ENCODE peak calls at places on chromosomes 4 and X, in six cellular contexts. M, O, G, X, V and L are unnamed samples.

GRCh38 chr4:53273726-53274125 is 92.1 kb downstream of the SCFD2 start:
- DNase-seq in X (peak), M (no peak), O (no peak), V (peak), G (no peak), L (peak)

GRCh38 chr4:88104902-88105610 is 53.4 kb downstream of the ABCG2 start:
- DNase-seq in X (peak), G (no peak), O (peak), V (peak), M (no peak), L (peak)

GRCh38 chr4:107993969-107994368 is 4.3 kb downstream of the HADH start:
- DNase-seq in X (no peak), O (no peak), G (no peak), M (no peak), V (no peak), L (no peak)

GRCh38 chr4:37936889-37937498 is 23.2 kb upstream of the PTTG2 start:
- DNase-seq in X (no peak), G (peak), O (no peak), M (no peak), V (no peak), L (no peak)

GRCh38 chrX:24371391-24371972 is 11.0 kb downstream of the SUPT20HL1 start:
- DNase-seq in X (peak), M (no peak), G (peak), V (no peak), O (no peak), L (no peak)

GRCh38 chrX:9992724-9993123 is 25.6 kb downstream of the CLDN34 start:
- DNase-seq in X (no peak), V (no peak), O (no peak), M (no peak), G (no peak), L (no peak)

GRCh38 chr4:135418353-135418752 is 1216.8 kb upstream of the PABPC4L start:
- DNase-seq in M (no peak), O (no peak), X (no peak), G (no peak), V (no peak), L (no peak)

GRCh38 chrX:70694339-70695122 is 214.0 kb downstream of the TEX11 start:
- DNase-seq in V (no peak), M (no peak), G (no peak), X (no peak), O (no peak), L (no peak)

GRCh38 chrX:30304866-30305265 is 4.3 kb downstream of the NR0B1 start:
- DNase-seq in X (no peak), O (no peak), G (no peak), V (no peak), M (no peak), L (no peak)

GRCh38 chr4:52059372-52059771 is 8.3 kb downstream of the SPATA18 start:
- DNase-seq in O (no peak), G (peak), X (peak), M (no peak), V (peak), L (no peak)

GRCh38 chr4:629916-630641 is 4.7 kb downstream of the PDE6B start:
- DNase-seq in V (no peak), G (no peak), M (no peak), O (no peak), X (no peak), L (no peak)

GRCh38 chrX:44953734-44954502 is 80.9 kb downstream of the KDM6A start:
- DNase-seq in G (no peak), O (no peak), V (no peak), X (no peak), M (no peak), L (no peak)

GRCh38 chr4:165634766-165635165 is 238.3 kb upstream of the TLL1 start:
- DNase-seq in M (no peak), G (no peak), X (no peak), O (no peak), V (no peak), L (no peak)

GRCh38 chr4:139629761-139630160 is 35.9 kb upstream of the MGST2 start:
- DNase-seq in O (no peak), X (no peak), G (no peak), M (no peak), V (no peak), L (no peak)

GRCh38 chr4:98514930-98515809 is 143.2 kb downstream of the TSPAN5 start:
- DNase-seq in G (no peak), M (no peak), V (no peak), O (no peak), X (no peak), L (no peak)

GRCh38 chrX:32673193-32673592 is 538.2 kb downstream of the DMD start:
- DNase-seq in V (no peak), X (no peak), G (no peak), O (no peak), M (no peak), L (no peak)

GRCh38 chr4:7739077-7739917 is 200.4 kb downstream of the AFAP1 start:
- DNase-seq in M (no peak), V (no peak), O (no peak), G (no peak), X (no peak), L (no peak)

GRCh38 chr4:118280501-118281218 is 72.1 kb downstream of the PRSS12 start:
- DNase-seq in X (peak), O (no peak), G (peak), V (peak), M (no peak), L (no peak)

GRCh38 chrX:15245896-15246295 is 24.0 kb downstream of the ASB9 start:
- DNase-seq in G (no peak), O (no peak), V (no peak), X (no peak), M (no peak), L (no peak)

GRCh38 chr4:10461091-10461849 is 4.0 kb upstream of the ZNF518B start:
- DNase-seq in M (no peak), V (no peak), X (peak), O (no peak), G (peak), L (no peak)

GRCh38 chr4:61079976-61080375 is 120.2 kb upstream of the ADGRL3 start:
- DNase-seq in X (no peak), O (no peak), G (no peak), M (no peak), V (no peak), L (no peak)

GRCh38 chr4:74874785-74875367 is 58.0 kb upstream of the PARM1 start:
- DNase-seq in M (no peak), V (peak), G (peak), X (peak), O (peak), L (peak)

GRCh38 chrX:82757614-82758013 is 750.5 kb upstream of the POU3F4 start:
- DNase-seq in V (no peak), X (peak), M (no peak), G (no peak), O (no peak), L (no peak)

GRCh38 chrX:78321809-78322208 is 5.6 kb downstream of the CYSLTR1 start:
- DNase-seq in G (peak), O (no peak), M (no peak), X (no peak), V (no peak), L (no peak)

GRCh38 chrX:51461053-51462050 is 35.0 kb downstream of the NUDT11 start:
- DNase-seq in X (peak), M (no peak), V (no peak), O (no peak), G (peak), L (no peak)

GRCh38 chrX:1676866-1677265 is 62.0 kb downstream of the ASMT start:
- DNase-seq in X (no peak), O (no peak), M (peak), G (no peak), V (no peak), L (no peak)

GRCh38 chrX:70171636-70172035 is 5.6 kb upstream of the DGAT2L6 start:
- DNase-seq in V (no peak), M (no peak), O (no peak), G (no peak), X (no peak), L (no peak)

GRCh38 chrX:43860646-43861370 is 21.4 kb downstream of the MAOB start:
- DNase-seq in G (peak), O (no peak), X (peak), M (no peak), V (no peak), L (no peak)

GRCh38 chr4:145279122-145279960 is 99.0 kb upstream of the OTUD4 start:
- DNase-seq in M (no peak), G (peak), V (peak), X (no peak), O (peak), L (peak)

GRCh38 chr4:1547863-1548637 is 136.1 kb downstream of the FAM53A start:
- DNase-seq in O (no peak), X (no peak), G (peak), M (no peak), V (no peak), L (no peak)

GRCh38 chr4:182447938-182448280 is 204.7 kb downstream of the TENM3 start:
- DNase-seq in O (no peak), M (no peak), X (no peak), V (no peak), G (no peak), L (no peak)

GRCh38 chr4:111136438-111136837 is 513.6 kb upstream of the PITX2 start:
- DNase-seq in X (no peak), O (no peak), G (no peak), M (no peak), V (peak), L (peak)
- TF ChIP-seq CTCF in X (peak), O (peak), G (no peak), M (no peak), V (peak), L (peak)

DNA sequence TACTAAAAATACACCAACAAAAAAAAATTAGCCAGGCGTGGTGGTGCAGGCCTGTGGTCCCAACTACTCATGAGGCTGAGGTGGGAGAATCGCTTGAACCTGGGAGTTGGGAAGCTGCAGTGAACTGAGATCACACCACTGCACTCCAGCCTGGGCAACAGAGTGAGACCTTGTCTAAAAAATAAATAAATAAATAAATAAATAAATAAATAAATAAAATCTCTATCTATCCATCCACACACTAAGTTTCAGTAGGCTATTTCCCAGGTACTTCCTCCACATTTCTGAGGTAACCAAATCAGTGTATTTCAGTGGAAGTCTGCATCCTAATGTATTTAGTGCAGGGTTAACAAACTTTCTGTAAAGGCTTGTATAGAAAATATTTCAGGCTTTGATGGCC is 10.9 kb downstream of the ABRAXAS1 start:
- DNase-seq in X (no peak), M (no peak), G (no peak), V (no peak), O (no peak), L (no peak)
- TF ChIP-seq CTCF in X (no peak), M (no peak), G (no peak), V (no peak), O (no peak), L (no peak)

GRCh38 chr4:123096038-123096437 is 173.6 kb upstream of the NUDT6 start:
- DNase-seq in V (no peak), G (no peak), O (no peak), M (no peak), X (no peak), L (no peak)
- TF ChIP-seq CTCF in V (no peak), G (no peak), O (peak), M (no peak), X (peak), L (peak)

DNA sequence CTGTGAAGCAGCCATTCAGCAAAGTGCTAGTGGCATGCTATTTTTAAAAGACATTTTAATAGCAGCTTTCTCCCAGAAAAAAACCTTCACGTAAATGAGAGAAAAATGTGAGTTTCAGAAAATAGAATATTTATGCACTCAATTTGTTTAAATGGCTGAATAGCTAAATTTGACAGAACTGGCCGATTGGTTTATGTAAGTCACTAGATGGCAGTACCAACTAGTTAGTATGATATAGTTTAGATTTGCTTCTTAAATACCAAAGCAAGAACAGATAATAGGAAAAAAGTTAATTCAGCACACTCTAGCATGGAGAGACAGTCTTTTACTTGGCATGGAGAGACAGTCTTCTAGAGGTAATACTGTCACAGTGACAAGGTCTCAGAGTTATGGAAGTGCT is 250.1 kb downstream of the SNCA start:
- DNase-seq in V (peak), O (no peak), G (no peak), M (no peak), X (no peak), L (no peak)
- TF ChIP-seq CTCF in V (peak), O (peak), G (no peak), M (no peak), X (peak), L (no peak)

GRCh38 chrX:40158036-40158706 is 60.4 kb upstream of the BCOR start:
- DNase-seq in X (no peak), O (no peak), G (no peak), M (no peak), V (no peak), L (no peak)
- TF ChIP-seq CTCF in X (no peak), O (no peak), G (peak), M (peak), V (peak), L (peak)

GRCh38 chrX:11097920-11098319 is 13.2 kb upstream of the HCCS start:
- DNase-seq in V (no peak), O (no peak), M (no peak), G (no peak), X (no peak), L (no peak)

GRCh38 chrX:11099465-11099864 is 11.7 kb upstream of the HCCS start:
- DNase-seq in M (no peak), O (no peak), V (no peak), G (no peak), X (no peak), L (no peak)

GRCh38 chrX:11103751-11104150 is 7.4 kb upstream of the HCCS start:
- DNase-seq in O (no peak), G (no peak), M (no peak), X (no peak), V (no peak), L (no peak)

GRCh38 chrX:11103006-11103405 is 8.1 kb upstream of the HCCS start:
- DNase-seq in V (no peak), G (no peak), O (no peak), X (no peak), M (no peak), L (no peak)

GRCh38 chrX:11100281-11101035 is 10.7 kb upstream of the HCCS start:
- DNase-seq in V (no peak), G (peak), X (peak), O (peak), M (no peak), L (peak)
- TF ChIP-seq CTCF in V (peak), G (peak), X (peak), O (peak), M (peak), L (peak)

GRCh38 chr4:83364312-83364711 is 29.7 kb upstream of the HPSE start:
- DNase-seq in V (no peak), M (no peak), X (no peak), O (no peak), G (no peak), L (no peak)

GRCh38 chr4:83360018-83360417 is 25.4 kb upstream of the HPSE start:
- DNase-seq in V (no peak), X (no peak), M (no peak), G (no peak), O (no peak), L (no peak)

GRCh38 chr4:83358410-83358809 is 23.8 kb upstream of the HPSE start:
- DNase-seq in O (peak), X (peak), M (no peak), G (no peak), V (peak), L (peak)

GRCh38 chr4:83361416-83362196 is 27.0 kb upstream of the HPSE start:
- DNase-seq in X (no peak), O (no peak), G (no peak), M (no peak), V (no peak), L (no peak)

DNA sequence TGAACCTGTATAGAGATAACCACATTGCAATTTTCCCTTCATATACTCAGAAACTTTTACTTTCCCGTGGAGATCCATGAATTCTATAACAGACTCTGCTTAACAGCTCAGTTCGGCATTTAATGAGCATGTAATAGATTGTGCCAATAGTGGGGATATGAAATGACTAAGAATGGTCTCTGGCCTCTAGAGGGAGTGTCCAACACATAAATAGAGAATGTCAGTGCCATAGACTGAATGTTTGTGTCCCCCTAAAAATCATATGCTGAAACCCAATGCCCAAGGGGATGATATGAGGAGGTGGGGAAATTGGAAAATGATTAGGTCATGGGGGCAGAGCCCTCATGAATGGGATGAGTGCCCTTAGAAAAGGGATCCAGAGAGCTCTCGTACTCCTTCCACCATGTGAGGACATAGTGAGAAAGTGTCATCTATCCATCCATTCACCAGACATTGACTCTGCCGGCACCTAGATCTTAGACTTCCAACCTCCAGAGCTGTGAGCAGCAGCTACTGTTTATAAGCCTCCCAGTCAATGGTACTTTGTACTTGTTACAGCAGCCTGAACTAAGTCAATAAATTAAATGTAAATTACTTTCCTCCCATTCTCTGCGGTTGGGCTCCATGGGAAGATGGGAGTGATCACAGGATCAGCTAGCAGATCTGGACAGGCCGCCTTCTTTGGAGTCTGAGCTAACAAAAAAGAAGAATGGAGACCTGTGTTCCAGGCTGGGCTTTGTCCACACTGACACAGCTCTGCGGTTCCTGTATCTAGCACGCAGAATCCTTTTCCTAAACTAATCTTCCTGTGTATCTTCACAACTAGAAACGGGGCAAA is 28.1 kb upstream of the HPSE start:
- DNase-seq in V (peak), O (peak), M (no peak), G (no peak), X (peak), L (no peak)
- TF ChIP-seq CTCF in V (peak), O (peak), M (no peak), G (no peak), X (peak), L (peak)

GRCh38 chrX:131747173-131747572 is 203.3 kb downstream of the OR13H1 start:
- DNase-seq in X (peak), V (peak), O (no peak), M (no peak), G (peak), L (no peak)

DNA sequence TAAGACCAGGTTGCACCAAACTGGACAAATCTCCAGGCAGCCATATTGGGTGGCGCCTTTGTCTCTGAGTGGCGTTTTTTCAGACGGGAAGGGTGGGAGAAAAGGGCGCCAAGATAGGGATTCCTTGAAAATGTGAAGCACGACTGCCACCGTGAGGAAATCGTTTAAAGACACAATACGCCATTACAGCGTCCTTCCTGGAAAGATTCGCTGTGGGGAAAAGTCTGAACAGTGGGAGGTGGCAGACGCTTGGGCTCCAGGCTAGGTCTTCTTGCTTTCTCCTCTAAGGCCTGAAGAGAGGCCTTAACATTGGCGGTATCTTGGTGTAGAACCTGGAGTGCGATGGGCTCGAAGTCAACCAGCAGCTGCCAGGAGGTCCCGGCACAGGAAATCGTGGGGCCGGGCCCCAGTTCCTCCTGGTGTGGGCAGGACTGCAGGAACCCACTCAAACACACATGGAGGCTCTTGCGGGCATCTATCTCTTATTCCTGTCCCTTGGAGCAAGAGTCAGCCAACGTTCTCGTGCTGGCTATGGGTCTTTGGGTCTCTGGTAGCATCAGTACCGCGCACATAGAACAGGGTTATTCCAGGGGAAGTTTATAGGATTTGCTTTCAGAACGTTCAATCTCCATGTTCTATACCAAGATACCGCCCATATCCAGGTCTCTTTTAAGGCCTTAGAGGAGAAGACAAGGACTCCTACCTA is 208.8 kb downstream of the OR13H1 start:
- DNase-seq in M (no peak), G (no peak), X (peak), O (no peak), V (no peak), L (no peak)
- TF ChIP-seq CTCF in M (no peak), G (peak), X (peak), O (no peak), V (peak), L (no peak)

GRCh38 chr4:137819964-137820383 is 287.7 kb upstream of the PCDH18 start:
- DNase-seq in X (peak), O (no peak), G (no peak), M (no peak), V (peak), L (no peak)
- TF ChIP-seq CTCF in X (peak), O (peak), G (no peak), M (no peak), V (peak), L (peak)

DNA sequence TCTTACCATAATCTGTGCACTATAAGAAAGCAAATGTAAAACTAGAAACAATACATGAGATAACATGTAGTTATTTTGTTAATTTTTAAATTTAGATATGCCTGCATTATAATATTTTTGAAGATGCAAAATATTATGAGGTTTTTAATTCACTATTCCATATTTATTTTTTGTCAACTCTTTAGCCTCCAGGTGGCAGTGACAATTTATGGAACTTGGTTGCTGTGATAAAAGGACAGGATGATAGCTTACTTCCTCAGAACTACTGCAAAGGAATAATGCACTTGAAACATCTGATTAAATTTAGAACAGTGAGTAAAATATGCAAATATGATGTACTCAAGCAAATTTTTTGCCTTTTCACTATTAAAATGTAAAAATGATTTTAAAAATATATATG is 45.1 kb downstream of the SPATA4 start:
- DNase-seq in G (no peak), O (peak), X (peak), M (no peak), V (peak), L (no peak)
- TF ChIP-seq CTCF in G (peak), O (peak), X (no peak), M (no peak), V (peak), L (peak)